ENCODE peak calls at places on chromosome 12, in seven cellular contexts. H is hepatic stellate cell; B is NCI-H1694 treated with DMSO at 0.1 percent for 48 hours; Y is posterior cingulate gyrus; A is NCI-H460; N is lung; X is effector CD8-positive, alpha-beta T cell. P is an unnamed sample.

GRCh38 chr12:117161460-117162166 is 28.7 kb downstream of the FBXO21 start:
- DNase-seq in X (no peak), B (no peak), H (no peak), N (no peak), A (no peak), Y (no peak), P (no peak)

GRCh38 chr12:24562761-24563392 is 386.0 kb downstream of the BCAT1 start:
- DNase-seq in X (no peak), N (no peak), H (peak; percentile 45), Y (peak; percentile 24), A (no peak), B (peak; percentile 34), P (no peak)

GRCh38 chr12:3744216-3744883 is 8.6 kb downstream of the CRACR2A start:
- DNase-seq in A (no peak), N (no peak), B (no peak), Y (no peak), H (no peak), X (no peak), P (no peak)

GRCh38 chr12:54215990-54216579 is 27.3 kb upstream of the SMUG1 start:
- DNase-seq in X (no peak), B (no peak), N (no peak), A (no peak), H (no peak), Y (no peak), P (no peak)

GRCh38 chr12:92312463-92312970 is 166.9 kb upstream of the BTG1 start:
- DNase-seq in A (no peak), Y (no peak), B (no peak), N (no peak), X (no peak), H (no peak), P (no peak)

GRCh38 chr12:46915082-46915481 is 89.3 kb upstream of the SLC38A4 start:
- DNase-seq in N (no peak), H (peak; percentile 40), A (no peak), X (no peak), B (no peak), Y (no peak), P (no peak)

GRCh38 chr12:119735079-119735478 is 67.1 kb downstream of the PRKAB1 start:
- DNase-seq in B (no peak), H (no peak), Y (no peak), X (no peak), A (no peak), N (no peak), P (no peak)

GRCh38 chr12:122835693-122836026 is 403 bp downstream of the HIP1R start:
- DNase-seq in B (no peak), H (peak; percentile 38), N (no peak), X (no peak), A (no peak), Y (no peak), P (no peak)

GRCh38 chr12:49821375-49822287 is 6.6 kb downstream of the NCKAP5L start:
- DNase-seq in A (no peak), N (no peak), H (no peak), B (no peak), Y (no peak), X (no peak), P (no peak)

GRCh38 chr12:50467441-50467840 is 37.3 kb upstream of the DIP2B start:
- DNase-seq in H (no peak), X (no peak), N (no peak), Y (no peak), A (no peak), B (no peak), P (no peak)

GRCh38 chr12:11555743-11556625 is 93.5 kb upstream of the ETV6 start:
- DNase-seq in B (no peak), N (no peak), X (no peak), H (no peak), A (no peak), Y (no peak), P (no peak)

GRCh38 chr12:88860846-88861245 is 280.6 kb upstream of the KITLG start:
- DNase-seq in Y (no peak), X (no peak), B (no peak), A (no peak), N (no peak), H (no peak), P (no peak)

GRCh38 chr12:132225214-132225613 is 81.0 kb downstream of the NOC4L start:
- DNase-seq in B (no peak), A (no peak), N (no peak), H (no peak), X (no peak), Y (no peak), P (no peak)

GRCh38 chr12:108689314-108690190 is 41.8 kb downstream of the CORO1C start:
- DNase-seq in Y (no peak), B (no peak), A (peak; percentile 15), N (no peak), X (no peak), H (no peak), P (no peak)

GRCh38 chr12:90048918-90049317 is 340.3 kb upstream of the ATP2B1 start:
- DNase-seq in Y (no peak), H (no peak), N (no peak), X (no peak), A (no peak), B (no peak), P (no peak)

GRCh38 chr12:75721231-75721641 is 209.8 kb upstream of the KRR1 start:
- DNase-seq in B (peak; percentile 40), A (no peak), X (no peak), H (no peak), Y (no peak), N (no peak), P (no peak)